ENCODE peak calls at places on chromosomes 3 and 15, in seven cellular contexts. Z is foreskin keratinocyte; T is pancreas; P is CD4-positive, alpha-beta memory T cell; S is dorsolateral prefrontal cortex; A is RWPE2; U is right cardiac atrium. D is an unnamed sample.

GRCh38 chr3:11482024-11482423 is 161.7 kb downstream of the VGLL4 start:
- DNase-seq in T (peak), P (no peak), Z (no peak), S (peak), U (peak), A (no peak), D (no peak)

GRCh38 chr15:76756371-76756770 is 148.8 kb downstream of the SCAPER start:
- DNase-seq in A (no peak), Z (no peak), S (no peak), P (no peak), T (no peak), U (no peak), D (no peak)

GRCh38 chr15:78034495-78035191 is 42.9 kb downstream of the TBC1D2B start:
- DNase-seq in A (no peak), U (no peak), Z (no peak), P (peak), T (no peak), S (no peak), D (no peak)

GRCh38 chr15:82646250-82647044 is 716 bp downstream of the CPEB1 start:
- DNase-seq in P (no peak), U (peak), T (peak), A (no peak), S (peak), Z (no peak), D (no peak)

GRCh38 chr3:195790891-195791290 is 20.8 kb downstream of the MUC4 start:
- DNase-seq in U (no peak), Z (no peak), A (no peak), T (no peak), P (no peak), S (no peak), D (no peak)

GRCh38 chr3:141076821-141077571 is 25.8 kb downstream of the SPSB4 start:
- DNase-seq in S (no peak), U (peak), P (no peak), T (no peak), Z (no peak), A (no peak), D (no peak)

GRCh38 chr3:9087831-9088413 is 124.7 kb upstream of the RAD18 start:
- DNase-seq in P (no peak), A (no peak), T (no peak), Z (no peak), S (no peak), U (no peak), D (no peak)

GRCh38 chr3:114827495-114827894 is 319.6 kb downstream of the ZBTB20 start:
- DNase-seq in P (peak), Z (peak), U (no peak), S (no peak), A (no peak), T (no peak), D (no peak)

GRCh38 chr3:50322386-50323091 is at the start of gene HYAL2:
- DNase-seq in U (peak), A (peak), T (peak), P (no peak), Z (no peak), S (no peak), D (no peak)

GRCh38 chr3:30984855-30985793 is 90.7 kb upstream of the GADL1 start:
- DNase-seq in T (no peak), Z (no peak), A (no peak), P (no peak), S (no peak), U (no peak), D (no peak)

GRCh38 chr3:53169045-53169831 is 8.2 kb downstream of the PRKCD start:
- DNase-seq in S (no peak), P (no peak), A (no peak), U (no peak), T (no peak), Z (no peak), D (no peak)

GRCh38 chr15:79541176-79541575 is 109.0 kb downstream of the MINAR1 start:
- DNase-seq in A (no peak), P (no peak), T (no peak), U (no peak), Z (no peak), S (no peak), D (no peak)
- H3K27ac ChIP-seq in A (no peak), P (no peak), T (no peak), U (no peak), Z (no peak), S (no peak), D (no peak)

DNA sequence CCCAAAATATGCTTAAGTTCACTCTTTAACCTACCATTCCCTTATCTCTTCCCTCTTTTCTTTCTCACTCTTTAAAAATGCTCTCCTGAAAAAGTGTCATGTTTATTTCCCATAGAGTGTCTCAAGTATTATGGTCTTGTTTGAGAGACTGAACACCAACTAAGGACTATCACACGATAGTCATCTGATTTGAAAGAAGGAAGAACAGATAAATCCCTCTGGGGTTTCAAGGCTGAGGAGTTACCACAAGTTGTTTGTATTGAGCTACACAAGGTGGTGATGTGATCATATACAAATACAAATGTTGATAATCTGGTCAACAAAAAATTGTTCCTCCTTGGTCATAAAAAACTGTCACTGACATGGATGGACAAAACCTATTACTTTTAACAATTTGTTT is 13.8 kb downstream of the MEIS2 start:
- DNase-seq in U (no peak), Z (no peak), A (no peak), P (no peak), S (no peak), T (no peak), D (no peak)
- H3K27ac ChIP-seq in U (no peak), Z (no peak), A (no peak), P (no peak), S (peak), T (no peak), D (no peak)

DNA sequence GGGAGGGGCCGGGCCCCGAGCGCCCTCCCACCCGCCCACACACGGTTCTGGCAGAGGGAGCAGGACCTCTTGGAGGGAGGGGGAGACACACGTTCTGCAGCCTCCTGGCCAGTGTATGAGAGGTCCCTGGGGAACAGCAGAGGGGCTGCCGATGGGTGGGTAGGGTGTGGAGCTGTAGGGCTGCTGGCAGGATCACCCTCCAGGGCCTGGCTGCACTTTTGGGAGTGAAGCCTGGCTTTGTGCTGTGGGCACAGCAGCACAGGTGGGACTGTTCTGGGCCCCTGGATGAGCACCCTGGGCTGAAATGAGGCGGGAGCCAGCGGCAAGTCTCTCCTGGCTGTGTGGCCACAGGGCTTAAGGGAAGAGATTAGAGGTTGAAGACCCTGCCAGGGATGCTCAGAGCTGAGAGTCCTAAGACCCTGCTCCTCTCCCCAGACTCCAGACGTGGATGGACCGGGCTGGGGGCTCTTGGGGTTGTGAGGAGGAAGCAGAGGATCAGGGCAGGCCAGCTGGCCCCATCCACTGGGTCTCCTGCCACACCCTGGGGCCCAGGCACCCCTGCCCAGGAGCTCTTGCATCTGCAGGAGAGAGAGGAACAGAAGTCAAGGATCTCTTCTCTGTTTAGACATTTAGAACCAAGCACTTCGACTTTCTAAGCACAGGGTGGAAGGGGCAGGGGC is 45.2 kb downstream of the RGMA start:
- DNase-seq in T (no peak), P (no peak), Z (no peak), A (no peak), S (no peak), U (peak), D (no peak)
- H3K27ac ChIP-seq in T (no peak), P (no peak), Z (no peak), A (no peak), S (no peak), U (no peak), D (no peak)

GRCh38 chr3:126268866-126269265 is 88.3 kb downstream of the KLF15 start:
- DNase-seq in A (no peak), P (no peak), T (no peak), U (no peak), Z (no peak), S (no peak), D (no peak)
- H3K27ac ChIP-seq in A (peak), P (no peak), T (peak), U (peak), Z (no peak), S (peak), D (peak)

GRCh38 chr3:124772081-124772831 is 42.0 kb downstream of the UMPS start:
- DNase-seq in S (peak), T (no peak), U (peak), Z (no peak), A (no peak), P (no peak), D (no peak)
- H3K27ac ChIP-seq in S (peak), T (no peak), U (peak), Z (no peak), A (no peak), P (no peak), D (peak)

GRCh38 chr3:83093222-83093572 is 1331.8 kb upstream of the GBE1 start:
- DNase-seq in Z (no peak), T (no peak), A (no peak), U (no peak), P (no peak), S (no peak), D (no peak)
- H3K27ac ChIP-seq in Z (no peak), T (no peak), A (no peak), U (no peak), P (no peak), S (no peak), D (no peak)

GRCh38 chr3:102454101-102454625 is 19.3 kb downstream of the ZPLD1 start:
- DNase-seq in A (no peak), T (no peak), S (no peak), P (no peak), Z (peak), U (no peak), D (no peak)

GRCh38 chr3:102449341-102449740 is 14.5 kb downstream of the ZPLD1 start:
- DNase-seq in T (no peak), Z (no peak), U (no peak), S (no peak), A (no peak), P (no peak), D (no peak)

GRCh38 chr3:102451556-102451955 is 16.7 kb downstream of the ZPLD1 start:
- DNase-seq in T (no peak), A (no peak), U (no peak), P (no peak), S (no peak), Z (peak), D (no peak)

GRCh38 chr3:102449930-102450329 is 15.1 kb downstream of the ZPLD1 start:
- DNase-seq in T (no peak), U (no peak), A (no peak), Z (no peak), P (no peak), S (no peak), D (no peak)

GRCh38 chr3:102450976-102451375 is 16.2 kb downstream of the ZPLD1 start:
- DNase-seq in P (no peak), U (no peak), A (no peak), Z (peak), S (no peak), T (no peak), D (no peak)
- H3K27ac ChIP-seq in P (no peak), U (no peak), A (no peak), Z (no peak), S (no peak), T (no peak), D (no peak)

GRCh38 chr15:40941528-40942336 is 11.5 kb upstream of the CHAC1 start:
- DNase-seq in Z (no peak), P (peak), T (peak), U (peak), S (peak), A (peak), D (no peak)

GRCh38 chr15:40942337-40942854 is 10.9 kb upstream of the CHAC1 start:
- DNase-seq in U (peak), A (peak), S (no peak), T (no peak), Z (no peak), P (peak), D (no peak)

GRCh38 chr15:40939909-40940801 is 11.0 kb downstream of the DLL4 start:
- DNase-seq in A (peak), T (no peak), S (no peak), Z (no peak), P (no peak), U (peak), D (no peak)

GRCh38 chr15:40942865-40943264 is 10.4 kb upstream of the CHAC1 start:
- DNase-seq in S (no peak), P (no peak), Z (no peak), T (no peak), U (peak), A (no peak), D (no peak)

GRCh38 chr15:40941078-40941527 is 12.0 kb downstream of the DLL4 start:
- DNase-seq in P (no peak), U (no peak), Z (no peak), S (no peak), T (no peak), A (no peak), D (no peak)
- H3K27ac ChIP-seq in P (peak), U (peak), Z (no peak), S (peak), T (peak), A (peak), D (peak)